ENCODE peak calls at places on chromosomes 13 and 19, in five cellular contexts. Z is endothelial cell of umbilical vein, X is tibial artery, S is thoracic aorta, E is ovary. O is an unnamed sample.
A peak's percentile ranks its signal among the peaks of the same experiment; 100 is the strongest.

GRCh38 chr19:18109731-18110671 is 12.4 kb downstream of the MAST3 start:
- DNase-seq in S (no peak), X (peak; percentile 46), Z (no peak), E (peak; percentile 66), O (no peak)

GRCh38 chr13:85603735-85604134 is 195.5 kb downstream of the SLITRK6 start:
- DNase-seq in Z (no peak), S (no peak), E (no peak), X (no peak), O (no peak)

GRCh38 chr19:29467824-29468401 is 57.9 kb upstream of the VSTM2B start:
- DNase-seq in S (no peak), Z (no peak), E (no peak), X (no peak), O (peak; percentile 20)

GRCh38 chr19:18754501-18754900 is 36.6 kb downstream of the COMP start:
- DNase-seq in E (no peak), S (no peak), Z (no peak), X (no peak), O (no peak)

GRCh38 chr19:56141416-56141992 is 417 bp downstream of the ZNF444 start:
- DNase-seq in X (no peak), E (peak; percentile 57), Z (no peak), S (no peak), O (no peak)

GRCh38 chr19:289651-290538 is 1.3 kb downstream of the PLPP2 start:
- DNase-seq in X (no peak), E (no peak), S (no peak), Z (peak; percentile 35), O (peak; percentile 24)

GRCh38 chr19:44576843-44577565 is 36.4 kb upstream of the IGSF23 start:
- DNase-seq in E (no peak), Z (peak; percentile 43), S (no peak), X (no peak), O (peak; percentile 37)

GRCh38 chr13:36819811-36820140 is 754 bp downstream of the RFXAP start:
- DNase-seq in Z (no peak), X (no peak), E (no peak), S (no peak), O (peak; percentile 26)

GRCh38 chr13:99225078-99225477 is 24.4 kb downstream of the UBAC2 start:
- DNase-seq in S (no peak), E (no peak), Z (no peak), X (no peak), O (no peak)

GRCh38 chr19:5903054-5903501 is 512 bp downstream of the NDUFA11 start:
- DNase-seq in S (no peak), X (no peak), E (no peak), Z (no peak), O (peak; percentile 60)

GRCh38 chr13:44692173-44692713 is 116.1 kb upstream of the TSC22D1 start:
- DNase-seq in S (no peak), Z (no peak), X (no peak), E (no peak), O (no peak)

GRCh38 chr19:32688315-32688714 is 3.3 kb upstream of the NUDT19 start:
- DNase-seq in X (peak; percentile 56), Z (no peak), S (no peak), E (no peak), O (no peak)

GRCh38 chr13:73074101-73074500 is 15.3 kb downstream of the KLF5 start:
- DNase-seq in E (no peak), X (no peak), S (no peak), Z (no peak), O (no peak)

GRCh38 chr13:33696530-33696929 is 121.4 kb upstream of the RFC3 start:
- DNase-seq in E (no peak), S (no peak), X (no peak), Z (no peak), O (no peak)

GRCh38 chr13:26017196-26017921 is 34.5 kb downstream of the SHISA2 start:
- DNase-seq in Z (no peak), E (no peak), S (no peak), X (no peak), O (no peak)

GRCh38 chr13:39130298-39130697 is 92.0 kb downstream of the NHLRC3 start:
- DNase-seq in E (no peak), S (no peak), X (no peak), Z (no peak), O (no peak)

GRCh38 chr13:41621716-41622508 is 164.6 kb downstream of the RGCC start:
- DNase-seq in X (no peak), S (no peak), Z (no peak), E (no peak), O (peak; percentile 65)

GRCh38 chr13:113351514-113352026 is 12.4 kb downstream of the GRTP1 start:
- DNase-seq in Z (no peak), S (no peak), E (peak; percentile 94), X (no peak), O (no peak)

GRCh38 chr19:55652311-55653078 is 2.3 kb upstream of the U2AF2 start:
- DNase-seq in X (no peak), E (peak; percentile 70), Z (no peak), S (no peak), O (no peak)

GRCh38 chr19:41175825-41176734 is 16.9 kb upstream of the CYP2S1 start:
- DNase-seq in E (peak; percentile 54), Z (no peak), X (peak; percentile 62), S (no peak), O (peak; percentile 76)

GRCh38 chr19:11483176-11484111 is 2.6 kb upstream of the ELAVL3 start:
- DNase-seq in S (no peak), X (no peak), E (no peak), Z (no peak), O (no peak)

GRCh38 chr19:34426096-34426661 is 2.0 kb upstream of the UBA2 start:
- DNase-seq in E (no peak), X (no peak), Z (no peak), S (no peak), O (no peak)

GRCh38 chr19:52398091-52398461 is 427 bp downstream of the ZNF528 start:
- DNase-seq in S (no peak), Z (no peak), E (no peak), X (no peak), O (peak; percentile 6)

GRCh38 chr19:30107351-30107750 is 165.3 kb downstream of the URI1 start:
- DNase-seq in X (no peak), S (no peak), E (no peak), Z (no peak), O (no peak)

GRCh38 chr13:79457948-79458347 is 23.0 kb upstream of the NDFIP2 start:
- DNase-seq in E (no peak), X (no peak), Z (peak; percentile 79), S (no peak), O (peak; percentile 59)

GRCh38 chr19:39971380-39971841 is 446 bp downstream of the PSMC4 start:
- DNase-seq in X (no peak), E (no peak), S (peak; percentile 8), Z (peak; percentile 8), O (no peak)

DNA sequence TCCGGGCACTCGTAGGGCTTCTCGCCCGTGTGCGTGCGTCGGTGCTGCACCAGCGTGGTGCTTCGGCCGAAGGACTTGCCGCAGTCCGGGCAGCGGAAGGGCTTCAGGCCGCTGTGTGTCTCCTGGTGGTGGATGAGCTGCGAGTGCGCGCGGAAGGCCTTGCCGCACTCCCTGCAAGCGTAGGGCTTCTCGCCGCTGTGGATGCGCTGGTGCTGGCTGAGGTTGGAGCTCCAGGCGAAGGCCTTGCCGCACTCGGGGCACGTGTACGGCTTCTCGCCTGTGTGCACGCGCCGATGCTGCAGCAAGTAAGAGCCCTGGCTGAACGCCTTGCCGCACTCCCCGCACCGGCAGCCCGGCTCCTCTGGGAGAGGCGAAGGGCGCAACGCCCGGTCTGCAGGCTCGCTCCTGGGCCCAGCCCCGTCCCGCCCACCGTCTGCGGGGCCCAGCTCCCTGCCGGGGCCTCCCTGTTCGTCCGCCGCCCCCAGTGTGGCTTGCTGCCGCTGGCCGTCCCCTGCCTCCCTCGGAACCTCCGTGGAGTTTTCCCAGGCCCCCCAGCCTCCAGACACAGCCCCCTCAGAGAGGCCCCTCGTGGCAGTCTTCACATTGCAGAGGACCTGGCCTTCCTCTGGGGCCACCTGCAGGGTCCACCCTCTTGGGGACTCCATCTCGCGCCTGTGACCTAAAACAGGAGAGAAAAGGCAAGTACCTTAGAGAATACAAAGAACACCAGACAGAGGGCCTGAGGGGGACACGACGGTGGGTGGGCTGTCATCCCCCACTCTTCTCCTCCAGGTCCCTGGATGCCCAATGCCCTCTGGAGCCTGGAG is 3.9 kb upstream of the A1BG start:
- DNase-seq in E (no peak), S (no peak), X (no peak), Z (no peak), O (peak; percentile 34)
- H3K4me3 ChIP-seq in E (peak overlapping the region; percentile 12), S (peak overlapping the region; percentile 52), X (peak overlapping the region; percentile 32), Z (no peak overlapping the region), O (peak overlapping the region; percentile 49)

GRCh38 chr19:3599776-3600183 is 6.9 kb downstream of the TBXA2R start:
- DNase-seq in Z (no peak), E (no peak), X (no peak), S (no peak), O (no peak)
- TF ChIP-seq CTCF in Z (peak; percentile 29), E (no peak), X (no peak), S (no peak), O (peak; percentile 7)

GRCh38 chr19:7787141-7787540 is 24.1 kb downstream of the CLEC4M start:
- DNase-seq in S (no peak), X (peak; percentile 51), E (no peak), Z (peak; percentile 51), O (no peak)

GRCh38 chr19:7789447-7789846 is 26.4 kb downstream of the CLEC4M start:
- DNase-seq in X (no peak), Z (no peak), E (no peak), S (no peak), O (no peak)

GRCh38 chr19:7788933-7789323 is 25.9 kb downstream of the CLEC4M start:
- DNase-seq in E (peak; percentile 48), Z (no peak), S (no peak), X (no peak), O (no peak)

GRCh38 chr19:7788178-7788932 is 25.3 kb downstream of the CLEC4M start:
- DNase-seq in Z (peak; percentile 23), S (no peak), X (no peak), E (no peak), O (no peak)

DNA sequence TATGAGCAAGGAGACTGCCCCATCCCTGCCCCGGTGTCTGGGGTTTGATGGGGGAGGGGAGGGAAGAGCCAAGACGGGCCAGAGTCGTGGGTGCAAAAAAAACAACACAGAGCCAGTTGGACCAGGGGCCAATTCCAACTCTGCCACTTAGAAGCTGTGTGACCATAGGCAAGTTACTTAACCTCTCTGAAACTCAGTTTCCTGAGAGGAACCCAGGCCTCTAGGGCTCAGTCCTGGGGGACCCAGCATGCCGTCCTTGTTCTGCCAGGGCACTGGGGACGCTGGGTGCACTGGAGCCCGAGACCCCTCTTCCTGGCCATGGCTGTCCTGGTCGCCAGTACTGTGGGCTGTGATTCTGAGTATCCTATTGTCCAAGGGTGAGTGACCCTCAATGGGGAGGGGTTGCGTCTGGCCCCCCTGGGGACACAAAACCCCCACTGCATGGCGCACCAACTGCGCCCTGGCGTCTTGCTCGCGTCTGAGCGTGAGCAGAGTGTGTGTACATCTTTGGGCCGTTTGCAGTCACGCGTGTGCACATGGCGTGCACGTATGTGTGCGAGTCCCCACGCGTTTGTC is 24.6 kb downstream of the CLEC4M start:
- DNase-seq in X (no peak), Z (peak; percentile 20), E (no peak), S (no peak), O (no peak)
- H3K4me3 ChIP-seq in X (no peak overlapping the region), Z (peak overlapping the region; percentile 24), E (no peak overlapping the region), S (peak overlapping the region; percentile 21), O (no peak overlapping the region)

GRCh38 chr13:68304287-68304893 is 1074.3 kb upstream of the PCDH9 start:
- DNase-seq in X (no peak), Z (peak; percentile 14), E (no peak), S (no peak), O (no peak)
- TF ChIP-seq CTCF in X (peak; percentile 14), Z (peak; percentile 42), E (no peak), S (no peak), O (peak; percentile 39)

O was measured in AG10803.